ENCODE peak calls at places on chromosomes 3 and 15, in four cellular contexts. W, M, A and B are unnamed samples.

GRCh38 chr15:74251187-74251811 is 15.2 kb downstream of the CCDC33 start:
- DNase-seq in M (no peak), A (no peak), W (no peak), B (peak)

GRCh38 chr3:20990896-20991295 is 760.1 kb downstream of the ZNF385D start:
- DNase-seq in A (no peak), M (no peak), W (no peak), B (no peak)

GRCh38 chr15:66138096-66138783 is 115.3 kb downstream of the MEGF11 start:
- DNase-seq in M (no peak), W (no peak), A (no peak), B (no peak)

GRCh38 chr3:184003187-184003967 is 14.3 kb downstream of the ABCC5 start:
- DNase-seq in A (peak), W (peak), M (peak), B (no peak)

GRCh38 chr3:10949197-10949596 is 43.4 kb upstream of the SLC6A1 start:
- DNase-seq in A (no peak), W (no peak), M (no peak), B (peak)

GRCh38 chr3:192848371-192849233 is 69.1 kb downstream of the MB21D2 start:
- DNase-seq in A (no peak), M (no peak), W (no peak), B (no peak)

GRCh38 chr3:139764069-139764905 is 86.5 kb upstream of the NMNAT3 start:
- DNase-seq in A (no peak), W (no peak), M (no peak), B (no peak)

GRCh38 chr3:196988241-196989029 is 19.8 kb upstream of the PIGZ start:
- DNase-seq in A (no peak), M (no peak), W (no peak), B (no peak)

GRCh38 chr15:76336254-76337046 is at the start of gene ISL2:
- DNase-seq in A (peak), M (peak), W (peak), B (peak)

GRCh38 chr3:107208100-107208499 is 169.1 kb upstream of the CCDC54 start:
- DNase-seq in W (peak), M (peak), A (peak), B (no peak)

GRCh38 chr3:149571381-149571780 is 86.4 kb downstream of the WWTR1 start:
- DNase-seq in M (no peak), W (no peak), A (no peak), B (no peak)

GRCh38 chr3:197367081-197367780 is 68.8 kb upstream of the DLG1 start:
- DNase-seq in W (peak), M (peak), A (peak), B (no peak)

GRCh38 chr3:62003833-62004232 is 369.5 kb downstream of the FEZF2 start:
- DNase-seq in W (no peak), M (no peak), A (no peak), B (no peak)